ENCODE peak calls at places on chromosomes 1 and 21, in six cellular contexts. Y is RWPE2, N is AG09309, K is NB4, J is cardiac muscle cell, B is AG04450. C is an unnamed sample.

GRCh38 chr1:110612060-110612745 is 6.0 kb upstream of the KCNA2 start:
- DNase-seq in Y (no peak), N (no peak), K (no peak), J (no peak), B (no peak), C (no peak)

GRCh38 chr1:113035086-113035485 is 37.9 kb upstream of the LRIG2 start:
- DNase-seq in Y (peak), N (no peak), K (no peak), J (no peak), B (no peak), C (no peak)

GRCh38 chr1:192878249-192878648 is 69.4 kb downstream of the RGS2 start:
- DNase-seq in Y (no peak), N (no peak), K (no peak), J (no peak), B (peak), C (no peak)

GRCh38 chr1:245091818-245092637 is 62.8 kb upstream of the KIF26B start:
- DNase-seq in Y (peak), N (peak), K (peak), J (no peak), B (peak), C (peak)

GRCh38 chr1:24793762-24794161 is 48.5 kb downstream of the CLIC4 start:
- DNase-seq in Y (no peak), N (peak), K (no peak), J (no peak), B (peak), C (peak)

GRCh38 chr1:145845144-145845513 is 301 bp upstream of the NUDT17 start:
- DNase-seq in Y (no peak), N (no peak), K (peak), J (no peak), B (no peak), C (no peak)

GRCh38 chr1:165597883-165598675 is 33.0 kb upstream of the MGST3 start:
- DNase-seq in Y (peak), N (peak), K (peak), J (peak), B (peak), C (peak)

GRCh38 chr1:92298213-92298572 is 594 bp downstream of the GLMN start:
- DNase-seq in Y (no peak), N (no peak), K (no peak), J (no peak), B (no peak), C (no peak)

GRCh38 chr1:21904725-21905520 is 32.2 kb downstream of the HSPG2 start:
- DNase-seq in Y (peak), N (no peak), K (peak), J (no peak), B (no peak), C (no peak)

GRCh38 chr1:213989071-213989739 is 1.4 kb downstream of the PROX1 start:
- DNase-seq in Y (no peak), N (no peak), K (no peak), J (peak), B (no peak), C (no peak)

GRCh38 chr1:171485375-171486047 is at the start of gene PRRC2C:
- DNase-seq in Y (peak), N (peak), K (peak), J (peak), B (peak), C (peak)

GRCh38 chr21:35256468-35256988 is 207.4 kb upstream of the RUNX1 start:
- DNase-seq in Y (peak), N (peak), K (no peak), J (peak), B (peak), C (peak)

GRCh38 chr21:25457411-25457810 is 149.9 kb downstream of the MRPL39 start:
- DNase-seq in Y (no peak), N (no peak), K (peak), J (no peak), B (peak), C (peak)

GRCh38 chr21:39429445-39429844 is 16.1 kb downstream of the LCA5L start:
- DNase-seq in Y (no peak), N (no peak), K (peak), J (no peak), B (no peak), C (no peak)

GRCh38 chr1:93630168-93630567 is 51.5 kb downstream of the BCAR3 start:
- DNase-seq in Y (no peak), N (no peak), K (no peak), J (no peak), B (no peak), C (no peak)

DNA sequence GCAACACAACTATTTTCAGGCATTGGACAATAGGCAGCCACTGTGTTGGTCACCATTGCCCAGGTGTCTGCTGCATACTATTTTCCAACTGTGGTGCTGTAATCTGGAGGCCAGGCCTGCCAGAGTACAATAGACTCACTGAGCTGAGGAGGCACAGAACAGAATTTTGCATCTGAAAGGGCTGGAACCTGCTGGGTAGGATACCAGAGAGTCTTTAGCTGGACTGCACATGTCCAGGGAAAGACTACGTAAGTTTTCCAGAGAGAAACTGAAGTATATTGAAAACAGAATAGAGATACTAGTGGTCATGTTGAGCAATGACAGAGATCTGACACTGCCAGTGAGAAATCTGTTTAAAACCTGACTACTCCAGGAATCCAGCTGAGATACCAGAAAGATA is 200.8 kb downstream of the RASAL2 start:
- DNase-seq in Y (no peak), N (no peak), K (no peak), J (no peak), B (no peak), C (no peak)
- TF ChIP-seq CTCF in Y (no peak), N (peak), K (no peak), J (no peak), B (no peak), C (peak)

GRCh38 chr21:37223804-37224345 is 43.3 kb downstream of the VPS26C start:
- DNase-seq in Y (no peak), N (no peak), K (no peak), J (no peak), B (no peak), C (no peak)

GRCh38 chr21:37224861-37225260 is 42.3 kb downstream of the VPS26C start:
- DNase-seq in Y (no peak), N (no peak), K (no peak), J (no peak), B (no peak), C (no peak)

GRCh38 chr21:37220981-37221664 is 46.0 kb downstream of the VPS26C start:
- DNase-seq in Y (peak), N (peak), K (peak), J (peak), B (peak), C (peak)

GRCh38 chr21:37219766-37220432 is 47.2 kb downstream of the VPS26C start:
- DNase-seq in Y (no peak), N (no peak), K (peak), J (no peak), B (no peak), C (no peak)

DNA sequence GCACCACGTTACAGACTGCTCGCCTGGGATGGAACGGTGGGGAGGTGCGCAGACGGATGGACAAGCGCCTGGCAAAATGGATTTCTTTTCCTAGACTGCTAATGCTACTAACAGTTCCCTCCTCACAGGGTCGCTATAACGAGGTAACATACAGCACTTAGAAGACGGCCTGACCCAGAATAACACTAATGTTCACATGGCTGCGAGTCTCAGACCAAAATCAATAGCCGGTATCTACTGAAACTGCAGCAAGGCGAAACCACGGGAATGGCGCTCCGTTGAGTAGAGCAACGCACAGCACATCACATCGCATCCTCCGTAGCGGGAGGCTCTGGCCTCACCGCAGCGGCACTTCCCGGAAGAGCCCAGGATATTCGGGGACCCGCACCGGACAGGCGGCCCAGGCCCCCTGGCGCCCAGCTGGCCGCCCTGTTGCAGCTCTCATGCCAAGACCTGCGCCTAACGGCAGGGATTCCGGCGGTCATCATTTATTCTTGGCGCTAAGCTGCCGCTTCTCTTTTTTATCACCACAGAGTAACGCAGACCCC is 46.6 kb downstream of the VPS26C start:
- DNase-seq in Y (no peak), N (no peak), K (peak), J (peak), B (no peak), C (peak)
- H3K4me3 ChIP-seq in Y (peak), N (peak), K (peak), J (peak), B (peak), C (peak)

GRCh38 chr1:210477328-210477924 is 148.7 kb downstream of the HHAT start:
- DNase-seq in Y (no peak), N (no peak), K (no peak), J (peak), B (no peak), C (no peak)
- TF ChIP-seq CTCF in Y (no peak), N (no peak), K (no peak), J (no peak), B (no peak), C (peak)

GRCh38 chr1:241638091-241638682 is 2.0 kb downstream of the CHML start:
- DNase-seq in Y (no peak), N (no peak), K (no peak), J (no peak), B (no peak), C (no peak)
- H3K4me3 ChIP-seq in Y (peak), N (no peak), K (peak), J (peak), B (peak), C (peak)

GRCh38 chr1:183149273-183149672 is 36.8 kb upstream of the LAMC2 start:
- DNase-seq in Y (no peak), N (no peak), K (no peak), J (no peak), B (no peak), C (no peak)

GRCh38 chr1:183147735-183148134 is 38.3 kb upstream of the LAMC2 start:
- DNase-seq in Y (no peak), N (no peak), K (no peak), J (peak), B (no peak), C (no peak)

GRCh38 chr1:183152216-183152615 is 33.8 kb upstream of the LAMC2 start:
- DNase-seq in Y (no peak), N (no peak), K (no peak), J (no peak), B (no peak), C (no peak)

GRCh38 chr1:183150445-183150844 is 35.6 kb upstream of the LAMC2 start:
- DNase-seq in Y (no peak), N (no peak), K (no peak), J (no peak), B (no peak), C (no peak)

DNA sequence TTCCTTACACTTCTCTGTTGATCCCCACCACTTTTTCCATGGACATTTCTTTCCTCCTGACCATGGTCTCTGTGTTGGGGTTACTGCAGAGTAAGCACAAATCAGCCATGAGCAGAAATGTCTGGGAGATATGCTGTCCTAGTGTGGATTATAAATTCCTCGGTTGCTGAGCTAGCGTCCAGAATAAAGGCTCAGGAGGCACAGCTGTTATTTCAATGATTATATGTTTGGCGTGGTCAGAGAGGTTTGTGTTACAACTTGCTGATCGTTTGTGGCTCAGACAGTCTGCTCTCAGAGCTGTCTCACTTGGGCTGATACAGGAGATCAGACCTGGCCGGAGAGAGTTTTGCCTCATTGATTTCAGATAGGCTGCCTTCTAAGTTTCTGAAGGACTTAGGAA is 37.5 kb upstream of the LAMC2 start:
- DNase-seq in Y (no peak), N (no peak), K (no peak), J (no peak), B (peak), C (no peak)
- TF ChIP-seq CTCF in Y (no peak), N (no peak), K (no peak), J (no peak), B (no peak), C (no peak)

DNA sequence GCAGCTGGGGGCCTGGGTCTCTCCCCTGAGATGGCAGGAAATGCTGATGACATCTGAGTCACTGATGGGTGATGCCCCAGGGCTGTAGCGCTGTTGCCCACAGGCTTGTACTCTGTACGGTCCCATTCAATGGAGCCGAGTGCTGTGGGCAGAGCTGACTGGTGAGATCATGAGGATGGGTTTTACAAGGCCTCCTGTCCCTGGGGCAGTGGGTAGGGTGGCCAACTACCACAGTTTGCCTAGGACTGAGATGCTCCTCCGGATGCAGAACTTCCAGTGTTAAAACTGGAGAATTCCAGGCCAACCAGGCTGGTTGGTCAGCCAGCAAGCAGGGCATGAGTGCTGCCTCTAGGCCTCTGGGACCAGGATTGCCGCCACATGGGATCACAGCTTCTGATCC is 9.2 kb downstream of the PHLDA3 start:
- DNase-seq in Y (no peak), N (no peak), K (no peak), J (no peak), B (no peak), C (no peak)
- H3K4me3 ChIP-seq in Y (no peak), N (no peak), K (no peak), J (no peak), B (no peak), C (no peak)

GRCh38 chr1:5599541-5599940 is 392.7 kb downstream of the NPHP4 start:
- DNase-seq in Y (no peak), N (no peak), K (no peak), J (no peak), B (no peak), C (no peak)

GRCh38 chr1:5596651-5597050 is 395.6 kb downstream of the NPHP4 start:
- DNase-seq in Y (no peak), N (no peak), K (no peak), J (no peak), B (no peak), C (no peak)

GRCh38 chr1:5597171-5597864 is 394.9 kb downstream of the NPHP4 start:
- DNase-seq in Y (no peak), N (no peak), K (no peak), J (peak), B (no peak), C (no peak)

GRCh38 chr1:5597991-5598823 is 394.0 kb downstream of the NPHP4 start:
- DNase-seq in Y (no peak), N (no peak), K (peak), J (no peak), B (no peak), C (no peak)

DNA sequence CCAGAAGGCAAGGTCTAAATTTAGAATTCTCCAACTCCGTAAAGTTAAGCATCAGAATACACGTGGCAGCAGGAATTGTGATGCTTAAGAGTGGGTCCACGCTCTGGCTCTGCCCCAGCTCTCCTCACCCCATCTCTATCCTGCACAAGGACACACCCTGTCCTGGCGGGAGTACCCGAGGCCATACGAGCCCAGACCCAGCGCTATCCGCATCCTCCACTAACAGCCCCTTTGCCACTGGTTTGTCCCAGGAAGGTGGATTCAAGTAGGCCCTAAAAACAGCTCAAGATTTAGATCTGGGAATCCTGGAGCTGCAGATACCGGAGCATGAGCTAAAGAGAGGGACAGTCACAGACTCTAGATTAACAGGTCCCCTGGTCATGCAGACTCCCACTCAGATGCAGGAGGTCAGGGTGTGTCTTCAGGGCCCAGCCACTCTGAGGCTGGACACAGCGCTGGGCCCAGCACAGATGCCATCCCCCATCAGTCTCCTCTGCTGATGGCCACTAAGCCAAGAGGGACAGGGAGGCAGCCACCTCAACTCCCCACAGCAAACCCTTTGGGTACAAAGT is 393.3 kb downstream of the NPHP4 start:
- DNase-seq in Y (peak), N (no peak), K (no peak), J (no peak), B (no peak), C (no peak)
- TF ChIP-seq CTCF in Y (no peak), N (no peak), K (no peak), J (no peak), B (no peak), C (no peak)

GRCh38 chr1:37947364-37947763 is 511 bp upstream of the INPP5B start:
- DNase-seq in Y (no peak), N (no peak), K (peak), J (no peak), B (no peak), C (no peak)
- H3K4me3 ChIP-seq in Y (no peak), N (no peak), K (peak), J (no peak), B (no peak), C (peak)

GRCh38 chr1:74504125-74505065 is 8.0 kb downstream of the LRRC53 start:
- DNase-seq in Y (no peak), N (no peak), K (peak), J (peak), B (peak), C (peak)
- TF ChIP-seq CTCF in Y (peak), N (peak), K (peak), J (peak), B (peak), C (peak)

C was measured in A673.